ENCODE peak calls at places on chromosomes 11 and 22, in eight cellular contexts. K is brain microvascular endothelial cell, I is caudate nucleus, H is prostate gland, X is RWPE1, N is K562, T is fibroblast of lung, U is tibial nerve. B is an unnamed sample.

GRCh38 chr11:101049123-101049522 is 80.5 kb downstream of the PGR start:
- DNase-seq in K (no peak), I (no peak), H (no peak), X (no peak), N (no peak), T (no peak), U (no peak), B (no peak)

GRCh38 chr11:130523609-130524008 is 75.2 kb downstream of the ADAMTS15 start:
- DNase-seq in K (peak), I (no peak), H (no peak), X (no peak), N (no peak), T (peak), U (no peak), B (no peak)

GRCh38 chr11:5665051-5665450 is 19.8 kb downstream of the TRIM5 start:
- DNase-seq in K (no peak), I (no peak), H (no peak), X (no peak), N (no peak), T (no peak), U (no peak), B (no peak)

GRCh38 chr11:75388386-75389275 is 10.7 kb upstream of the RPS3 start:
- DNase-seq in K (peak), I (peak), H (peak), X (peak), N (peak), T (peak), U (peak), B (peak)

GRCh38 chr11:43797866-43798265 is 82.8 kb upstream of the ALKBH3 start:
- DNase-seq in K (no peak), I (no peak), H (no peak), X (no peak), N (no peak), T (no peak), U (no peak), B (no peak)

GRCh38 chr11:72940417-72940816 is 126.2 kb downstream of the ATG16L2 start:
- DNase-seq in K (no peak), I (no peak), H (no peak), X (no peak), N (no peak), T (no peak), U (no peak), B (no peak)

GRCh38 chr11:2211113-2211971 is 39.7 kb upstream of the TH start:
- DNase-seq in K (no peak), I (no peak), H (peak), X (no peak), N (no peak), T (no peak), U (no peak), B (no peak)

GRCh38 chr11:8346157-8346755 is 82.6 kb upstream of the LMO1 start:
- DNase-seq in K (no peak), I (no peak), H (no peak), X (no peak), N (no peak), T (no peak), U (no peak), B (no peak)

GRCh38 chr22:37518509-37519267 is 527 bp downstream of the CARD10 start:
- DNase-seq in K (no peak), I (no peak), H (no peak), X (no peak), N (no peak), T (peak), U (no peak), B (no peak)

GRCh38 chr11:73223998-73224730 is 6.1 kb downstream of the P2RY2 start:
- DNase-seq in K (no peak), I (no peak), H (no peak), X (no peak), N (peak), T (no peak), U (no peak), B (no peak)

GRCh38 chr11:13480198-13480597 is 15.6 kb downstream of the PTH start:
- DNase-seq in K (no peak), I (no peak), H (no peak), X (no peak), N (no peak), T (no peak), U (no peak), B (no peak)

GRCh38 chr11:36751996-36752395 is 154.0 kb upstream of the RAG2 start:
- DNase-seq in K (no peak), I (no peak), H (no peak), X (no peak), N (no peak), T (no peak), U (no peak), B (no peak)

GRCh38 chr11:23974046-23974445 is 522.8 kb upstream of the LUZP2 start:
- DNase-seq in K (no peak), I (no peak), H (no peak), X (no peak), N (no peak), T (peak), U (no peak), B (no peak)

GRCh38 chr11:93169950-93170561 is 27.7 kb downstream of the SLC36A4 start:
- DNase-seq in K (peak), I (no peak), H (no peak), X (peak), N (no peak), T (peak), U (no peak), B (no peak)

GRCh38 chr11:30984827-30985226 is 384.7 kb downstream of the DCDC1 start:
- DNase-seq in K (no peak), I (no peak), H (no peak), X (no peak), N (no peak), T (peak), U (no peak), B (no peak)

GRCh38 chr11:111977141-111978027 is 40.2 kb downstream of the DIXDC1 start:
- DNase-seq in K (peak), I (peak), H (peak), X (peak), N (no peak), T (peak), U (peak), B (peak)

GRCh38 chr11:94521684-94522083 is 9.4 kb downstream of the C11orf97 start:
- DNase-seq in K (peak), I (no peak), H (no peak), X (no peak), N (peak), T (no peak), U (no peak), B (no peak)

GRCh38 chr11:77151804-77152513 is 23.9 kb downstream of the MYO7A start:
- DNase-seq in K (no peak), I (no peak), H (no peak), X (no peak), N (no peak), T (peak), U (no peak), B (no peak)

GRCh38 chr22:49353185-49353584 is 474.5 kb downstream of the BRD1 start:
- DNase-seq in K (no peak), I (no peak), H (no peak), X (no peak), N (no peak), T (no peak), U (no peak), B (no peak)

GRCh38 chr11:8098361-8098760 is 17.4 kb downstream of the TUB start:
- DNase-seq in K (peak), I (no peak), H (no peak), X (no peak), N (no peak), T (peak), U (no peak), B (no peak)

GRCh38 chr11:61127991-61128390 is 25.7 kb downstream of the CD5 start:
- DNase-seq in K (no peak), I (no peak), H (no peak), X (no peak), N (no peak), T (no peak), U (no peak), B (no peak)

GRCh38 chr11:129855086-129855485 is 39.4 kb downstream of the TMEM45B start:
- DNase-seq in K (no peak), I (no peak), H (no peak), X (no peak), N (no peak), T (peak), U (no peak), B (no peak)

GRCh38 chr11:77407613-77408012 is 66.3 kb downstream of the PAK1 start:
- DNase-seq in K (peak), I (no peak), H (peak), X (peak), N (no peak), T (peak), U (no peak), B (no peak)

GRCh38 chr11:17603056-17603825 is 56.2 kb downstream of the OTOG start:
- DNase-seq in K (no peak), I (no peak), H (no peak), X (no peak), N (no peak), T (no peak), U (no peak), B (no peak)

GRCh38 chr11:14969922-14970323 is 2.2 kb downstream of the CALCA start:
- DNase-seq in K (peak), I (no peak), H (no peak), X (no peak), N (peak), T (no peak), U (no peak), B (no peak)

GRCh38 chr11:75342966-75343870 is 8.2 kb downstream of the ARRB1 start:
- DNase-seq in K (no peak), I (no peak), H (peak), X (no peak), N (peak), T (no peak), U (no peak), B (no peak)

GRCh38 chr11:79940976-79941735 is 500.3 kb upstream of the TENM4 start:
- DNase-seq in K (no peak), I (no peak), H (no peak), X (peak), N (no peak), T (peak), U (no peak), B (no peak)

GRCh38 chr22:46083383-46084350 is 66.7 kb upstream of the PPARA start:
- DNase-seq in K (no peak), I (no peak), H (no peak), X (no peak), N (no peak), T (no peak), U (no peak), B (no peak)

GRCh38 chr11:43835104-43835503 is 45.5 kb upstream of the ALKBH3 start:
- DNase-seq in K (peak), I (no peak), H (peak), X (no peak), N (no peak), T (peak), U (no peak), B (no peak)

GRCh38 chr11:112440518-112440917 is 179.9 kb upstream of the PLET1 start:
- DNase-seq in K (no peak), I (no peak), H (no peak), X (no peak), N (peak), T (no peak), U (no peak), B (no peak)

GRCh38 chr22:49466926-49467590 is 360.6 kb downstream of the BRD1 start:
- DNase-seq in K (no peak), I (no peak), H (no peak), X (no peak), N (no peak), T (no peak), U (no peak), B (no peak)

GRCh38 chr11:122882809-122883681 is 486 bp downstream of the JHY start:
- DNase-seq in K (peak), I (no peak), H (peak), X (peak), N (peak), T (peak), U (peak), B (no peak)

GRCh38 chr22:46113110-46113909 is 37.0 kb upstream of the PPARA start:
- DNase-seq in K (no peak), I (no peak), H (no peak), X (no peak), N (no peak), T (no peak), U (no peak), B (no peak)

GRCh38 chr11:1203505-1204271 is 19.2 kb upstream of the MUC5B start:
- DNase-seq in K (no peak), I (no peak), H (no peak), X (no peak), N (no peak), T (no peak), U (no peak), B (no peak)

GRCh38 chr11:68550485-68550817 is 89.9 kb downstream of the PPP6R3 start:
- DNase-seq in K (peak), I (no peak), H (no peak), X (no peak), N (no peak), T (peak), U (no peak), B (no peak)

GRCh38 chr11:70367071-70367470 is 31.3 kb upstream of the CTTN start:
- DNase-seq in K (peak), I (no peak), H (no peak), X (no peak), N (no peak), T (peak), U (no peak), B (no peak)

GRCh38 chr22:40485813-40486610 is 115.6 kb downstream of the SGSM3 start:
- DNase-seq in K (no peak), I (no peak), H (peak), X (peak), N (no peak), T (peak), U (no peak), B (no peak)

GRCh38 chr22:40487663-40488249 is 117.4 kb downstream of the SGSM3 start:
- DNase-seq in K (no peak), I (no peak), H (no peak), X (no peak), N (peak), T (peak), U (no peak), B (no peak)

GRCh38 chr22:40482886-40483285 is 112.5 kb downstream of the SGSM3 start:
- DNase-seq in K (no peak), I (no peak), H (no peak), X (no peak), N (no peak), T (no peak), U (no peak), B (no peak)

GRCh38 chr22:40484906-40485660 is 114.7 kb downstream of the SGSM3 start:
- DNase-seq in K (no peak), I (no peak), H (no peak), X (no peak), N (no peak), T (peak), U (no peak), B (no peak)

GRCh38 chr22:40486962-40487602 is 116.7 kb downstream of the SGSM3 start:
- DNase-seq in K (no peak), I (no peak), H (no peak), X (no peak), N (no peak), T (no peak), U (no peak), B (no peak)
- H3K27ac ChIP-seq in K (no peak), I (no peak), H (no peak), X (peak), N (no peak), T (no peak), U (no peak), B (no peak)

DNA sequence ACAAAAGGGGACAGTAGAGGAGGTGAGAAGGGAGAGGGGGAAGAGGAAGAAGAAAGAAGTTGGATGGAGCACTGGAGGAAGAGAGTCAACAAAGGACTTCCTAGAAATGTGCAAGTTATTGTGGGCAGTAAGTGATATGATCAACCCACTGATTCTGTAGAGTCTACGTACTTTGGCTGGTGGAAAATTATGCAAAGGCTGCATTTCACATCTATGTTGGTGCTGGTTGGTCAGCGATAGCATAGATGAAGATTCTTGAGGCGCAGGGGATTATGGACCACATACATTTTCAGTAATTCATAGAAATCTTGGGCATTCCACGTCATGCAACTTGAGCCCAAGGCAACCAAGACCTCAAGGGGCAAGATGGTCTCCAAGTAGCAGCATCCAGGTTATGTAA is 12.6 kb upstream of the BIRC3 start:
- DNase-seq in K (no peak), I (no peak), H (no peak), X (no peak), N (no peak), T (no peak), U (no peak), B (no peak)
- H3K27ac ChIP-seq in K (no peak), I (no peak), H (no peak), X (no peak), N (no peak), T (no peak), U (no peak), B (no peak)

DNA sequence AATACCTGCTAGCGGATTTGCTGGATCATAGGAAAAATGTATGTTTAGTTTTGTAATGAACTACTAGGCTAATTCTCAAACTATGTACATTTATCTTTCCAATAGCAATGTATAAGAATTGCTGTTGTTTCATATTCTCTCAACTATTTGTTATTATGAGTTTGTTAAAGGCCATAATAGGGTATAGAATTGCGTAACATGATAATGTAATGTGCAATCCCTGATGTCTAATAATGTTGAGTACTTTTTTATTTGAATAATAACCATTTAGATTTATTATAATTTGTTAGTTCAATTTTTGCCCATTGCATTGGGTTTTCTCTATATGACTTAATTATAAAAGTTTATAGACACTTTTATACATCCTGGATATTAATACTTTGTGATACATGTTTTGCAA is 801.6 kb downstream of the LUZP2 start:
- DNase-seq in K (no peak), I (no peak), H (no peak), X (no peak), N (no peak), T (no peak), U (no peak), B (no peak)
- H3K27ac ChIP-seq in K (no peak), I (no peak), H (no peak), X (no peak), N (no peak), T (no peak), U (no peak), B (no peak)

GRCh38 chr11:47254381-47254780 is 3.4 kb upstream of the NR1H3 start:
- DNase-seq in K (no peak), I (no peak), H (no peak), X (no peak), N (no peak), T (no peak), U (peak), B (no peak)
- H3K27ac ChIP-seq in K (peak), I (peak), H (peak), X (peak), N (no peak), T (peak), U (peak), B (peak)

GRCh38 chr22:36204641-36205032 is 3.0 kb upstream of the APOL4 start:
- DNase-seq in K (no peak), I (no peak), H (no peak), X (no peak), N (no peak), T (no peak), U (no peak), B (no peak)

GRCh38 chr22:36198482-36198881 is 3.1 kb downstream of the APOL4 start:
- DNase-seq in K (no peak), I (no peak), H (no peak), X (no peak), N (no peak), T (no peak), U (no peak), B (no peak)

GRCh38 chr22:36204001-36204640 is 2.5 kb upstream of the APOL4 start:
- DNase-seq in K (no peak), I (no peak), H (no peak), X (no peak), N (no peak), T (no peak), U (no peak), B (no peak)

GRCh38 chr22:36198936-36199616 is 2.5 kb downstream of the APOL4 start:
- DNase-seq in K (no peak), I (no peak), H (no peak), X (no peak), N (no peak), T (no peak), U (no peak), B (no peak)

GRCh38 chr22:36201630-36202312 is at the start of gene APOL4:
- DNase-seq in K (no peak), I (no peak), H (no peak), X (no peak), N (peak), T (no peak), U (peak), B (no peak)
- H3K27ac ChIP-seq in K (no peak), I (no peak), H (peak), X (no peak), N (peak), T (no peak), U (no peak), B (no peak)

B was measured in substantia nigra.